ENCODE peak calls at places on chromosome 2, in ten cellular contexts. Y is breast epithelium; V is HFFc6; X is heart right ventricle; G is neural crest cell; N is CD4-positive, alpha-beta T cell; D is stomach; U is endothelial cell; T is Caco-2; J is AG09309. L is an unnamed sample.

GRCh38 chr2:122001441-122001874 is 246.0 kb downstream of the TSN start:
- DNase-seq in J (no peak), G (no peak), U (no peak), N (no peak), X (no peak), D (no peak), V (no peak), T (no peak), Y (no peak), L (no peak)

GRCh38 chr2:160493227-160494028 is at the start of gene RBMS1:
- DNase-seq in N (peak; percentile 28), V (peak; percentile 41), T (peak; percentile 57), Y (peak; percentile 53), D (peak; percentile 54), U (peak; percentile 65), X (peak; percentile 73), G (peak; percentile 49), J (no peak), L (peak; percentile 25)

GRCh38 chr2:182406221-182406620 is 20.6 kb downstream of the PDE1A start:
- DNase-seq in V (no peak), T (no peak), Y (no peak), X (no peak), U (no peak), J (peak; percentile 2), N (no peak), D (no peak), G (no peak), L (no peak)

GRCh38 chr2:10271946-10272345 is 30.8 kb upstream of the HPCAL1 start:
- DNase-seq in T (no peak), D (peak; percentile 54), U (no peak), X (no peak), G (no peak), Y (peak; percentile 46), J (no peak), V (no peak), N (no peak), L (no peak)

GRCh38 chr2:20182241-20182931 is 42.5 kb downstream of the SDC1 start:
- DNase-seq in D (peak; percentile 95), J (no peak), Y (peak; percentile 72), U (no peak), X (no peak), T (no peak), G (no peak), N (no peak), V (peak; percentile 86), L (no peak)

GRCh38 chr2:6644261-6644660 is 221.4 kb downstream of the CMPK2 start:
- DNase-seq in Y (no peak), T (no peak), G (no peak), D (no peak), V (no peak), X (no peak), U (no peak), J (no peak), N (no peak), L (no peak)

GRCh38 chr2:94956797-94957391 is 68.6 kb upstream of the MAL start:
- DNase-seq in J (no peak), U (peak; percentile 51), V (peak; percentile 3), T (peak; percentile 56), Y (no peak), N (peak; percentile 15), G (peak; percentile 30), X (peak; percentile 11), D (peak; percentile 39), L (no peak)

GRCh38 chr2:242038166-242038927 is 168.8 kb downstream of the RTP5 start:
- DNase-seq in U (no peak), Y (no peak), D (peak; percentile 16), X (no peak), N (no peak), J (no peak), T (no peak), V (no peak), G (no peak), L (no peak)

GRCh38 chr2:15797231-15797945 is 143.0 kb upstream of the MYCN start:
- DNase-seq in D (no peak), Y (no peak), V (no peak), U (no peak), N (no peak), G (no peak), J (no peak), T (peak; percentile 70), X (no peak), L (no peak)

GRCh38 chr2:198517961-198518360 is 713.6 kb downstream of the PLCL1 start:
- DNase-seq in J (peak; percentile 63), Y (no peak), T (no peak), X (no peak), V (no peak), U (no peak), N (no peak), D (no peak), G (no peak), L (no peak)

GRCh38 chr2:57899898-57900297 is 146.7 kb upstream of the VRK2 start:
- DNase-seq in N (no peak), Y (no peak), T (no peak), V (no peak), D (no peak), J (no peak), X (no peak), G (no peak), U (no peak), L (no peak)

GRCh38 chr2:234468503-234468902 is 28.4 kb downstream of the ARL4C start:
- DNase-seq in J (no peak), G (no peak), U (no peak), Y (no peak), D (no peak), X (peak; percentile 56), T (no peak), V (peak; percentile 19), N (no peak), L (no peak)

GRCh38 chr2:18345848-18346247 is 214.6 kb downstream of the RDH14 start:
- DNase-seq in X (peak; percentile 31), N (no peak), D (peak; percentile 57), V (no peak), G (no peak), Y (no peak), T (peak; percentile 11), U (no peak), J (no peak), L (no peak)

GRCh38 chr2:219119422-219120043 is 41.1 kb downstream of the NHEJ1 start:
- DNase-seq in D (peak; percentile 79), N (peak; percentile 29), J (no peak), X (peak; percentile 70), G (peak; percentile 64), T (peak; percentile 80), Y (no peak), V (peak; percentile 35), U (peak; percentile 64), L (peak; percentile 53)
- TF ChIP-seq CTCF in D (peak; percentile 77), N (peak; percentile 62), J (peak; percentile 79), X (peak; percentile 85), G (peak; percentile 74), T (peak; percentile 89), Y (peak; percentile 74), V (peak; percentile 89), U (peak; percentile 70), L (peak; percentile 78)

DNA sequence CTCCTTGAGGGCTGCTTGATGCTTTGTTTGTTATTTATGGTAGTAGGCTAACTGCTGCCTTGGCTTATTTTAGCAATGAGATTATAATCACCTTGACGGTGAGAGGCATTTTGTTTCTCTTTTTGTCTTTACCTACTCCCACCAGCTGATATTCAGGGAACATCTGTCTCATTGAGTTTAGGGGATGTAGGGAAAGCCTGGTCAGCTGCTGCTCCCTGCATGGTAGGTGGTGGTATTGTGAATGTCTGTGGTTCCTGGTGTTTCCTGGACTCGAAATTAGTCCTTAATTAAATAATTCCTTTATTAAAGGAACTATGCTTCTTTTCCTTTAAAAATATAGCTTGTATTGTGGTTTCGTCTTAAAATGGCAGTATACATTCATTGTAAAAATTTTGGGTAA is 77.8 kb downstream of the ADAM23 start:
- DNase-seq in T (no peak), V (no peak), G (no peak), Y (no peak), N (no peak), D (no peak), X (no peak), J (no peak), U (no peak), L (no peak)
- TF ChIP-seq CTCF in T (no peak), V (no peak), G (no peak), Y (no peak), N (no peak), D (no peak), X (peak; percentile 29), J (no peak), U (no peak), L (no peak)

GRCh38 chr2:37880546-37880945 is 44.5 kb upstream of the RMDN2 start:
- DNase-seq in G (no peak), J (no peak), Y (no peak), T (no peak), V (no peak), U (no peak), X (no peak), D (no peak), N (no peak), L (no peak)
- TF ChIP-seq CTCF in G (no peak), J (no peak), Y (no peak), T (no peak), V (peak; percentile 18), U (no peak), X (no peak), D (no peak), N (no peak), L (no peak)

GRCh38 chr2:70615222-70615621 is 61.6 kb upstream of the TGFA start:
- DNase-seq in J (no peak), X (no peak), N (no peak), T (no peak), G (no peak), D (no peak), U (no peak), Y (no peak), V (no peak), L (no peak)
- TF ChIP-seq CTCF in J (no peak), X (no peak), N (no peak), T (no peak), G (no peak), D (no peak), U (no peak), Y (no peak), V (no peak), L (no peak)

DNA sequence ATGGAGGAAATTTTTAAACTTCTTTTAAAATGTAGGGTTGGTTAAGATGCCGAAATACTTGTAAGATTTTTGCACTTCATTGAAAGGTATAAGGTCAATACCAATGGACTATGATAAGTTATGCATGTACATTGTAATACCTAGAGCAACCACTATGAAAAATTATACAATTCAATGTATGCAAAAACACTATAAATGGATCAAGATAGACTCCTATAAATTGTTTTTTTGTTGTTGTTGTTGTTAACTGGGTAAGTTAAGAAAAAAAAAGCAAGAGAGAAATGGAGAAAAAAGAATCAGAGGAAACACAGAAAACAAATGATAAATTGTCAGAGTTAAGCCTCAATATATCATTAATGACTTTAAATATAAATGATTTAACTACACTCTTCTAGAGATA is 421.2 kb downstream of the TMEM182 start:
- DNase-seq in N (no peak), U (no peak), D (no peak), T (no peak), X (no peak), J (no peak), Y (no peak), G (no peak), V (no peak), L (no peak)
- TF ChIP-seq CTCF in N (no peak), U (peak; percentile 71), D (no peak), T (peak; percentile 45), X (no peak), J (no peak), Y (no peak), G (peak; percentile 55), V (peak; percentile 59), L (no peak)

L was measured in Peyer's patch.